ENCODE peak calls at places on chromosomes 1 and 21, in six cellular contexts. A is hepatocyte; O is Karpas-422; G is CD8-positive, alpha-beta T cell; B is right atrium auricular region; W is prostate gland. H is an unnamed sample.

GRCh38 chr21:14215971-14216621 is at the start of gene RBM11:
- DNase-seq in O (peak; percentile 45), G (peak; percentile 86), W (peak; percentile 72), A (peak; percentile 95), B (peak; percentile 67), H (peak; percentile 77)

GRCh38 chr1:156773607-156774006 is 6.3 kb downstream of the PRCC start:
- DNase-seq in O (no peak), B (no peak), G (no peak), W (no peak), A (no peak), H (no peak)

GRCh38 chr1:1170215-1170890 is 3.3 kb upstream of the TTLL10 start:
- DNase-seq in A (no peak), B (no peak), W (no peak), G (no peak), O (no peak), H (no peak)

GRCh38 chr1:151255381-151255780 is 847 bp downstream of the PSMD4 start:
- DNase-seq in B (no peak), A (no peak), G (no peak), W (no peak), O (peak; percentile 73), H (no peak)

GRCh38 chr1:16224472-16224871 is 12.0 kb upstream of the ARHGEF19 start:
- DNase-seq in W (no peak), O (no peak), B (no peak), A (no peak), G (no peak), H (no peak)

GRCh38 chr1:15153842-15154479 is 414 bp downstream of the TMEM51 start:
- DNase-seq in B (no peak), G (no peak), A (peak; percentile 88), W (peak; percentile 39), O (no peak), H (peak; percentile 80)

GRCh38 chr1:192445849-192446489 is 129.2 kb downstream of the RGS21 start:
- DNase-seq in B (no peak), O (peak; percentile 84), W (peak; percentile 27), A (peak; percentile 66), G (peak; percentile 54), H (peak; percentile 39)

GRCh38 chr1:201126832-201127754 is at the start of gene ASCL5:
- DNase-seq in G (no peak), O (no peak), A (peak; percentile 56), B (no peak), W (no peak), H (no peak)

GRCh38 chr1:165441166-165441955 is 3.6 kb downstream of the RXRG start:
- DNase-seq in G (no peak), A (no peak), O (no peak), W (no peak), B (no peak), H (no peak)

GRCh38 chr1:89274431-89274857 is 1.8 kb upstream of the GBP5 start:
- DNase-seq in A (no peak), O (no peak), G (no peak), B (no peak), W (peak; percentile 33), H (no peak)

GRCh38 chr1:168135982-168136708 is 585 bp downstream of the GPR161 start:
- DNase-seq in W (no peak), G (no peak), B (no peak), A (peak; percentile 69), O (no peak), H (peak; percentile 6)

GRCh38 chr1:16410803-16411202 is 26.4 kb downstream of the SPATA21 start:
- DNase-seq in W (no peak), O (no peak), A (no peak), G (no peak), B (no peak), H (no peak)

GRCh38 chr1:106879538-106879937 is 176.9 kb upstream of the PRMT6 start:
- DNase-seq in B (no peak), G (no peak), O (no peak), W (peak; percentile 10), A (peak; percentile 6), H (no peak)

GRCh38 chr1:29706936-29707335 is 470.6 kb downstream of the PTPRU start:
- DNase-seq in W (no peak), A (peak; percentile 72), G (no peak), B (no peak), O (peak; percentile 77), H (peak; percentile 75)

GRCh38 chr1:223670458-223671159 is 5.1 kb upstream of the CAPN8 start:
- DNase-seq in O (peak; percentile 67), W (no peak), A (peak; percentile 44), B (no peak), G (no peak), H (peak; percentile 15)

GRCh38 chr1:98874828-98875227 is 129.8 kb downstream of the PLPPR5 start:
- DNase-seq in O (no peak), W (no peak), G (no peak), B (no peak), A (no peak), H (no peak)

GRCh38 chr1:14757260-14757625 is 158.8 kb downstream of the KAZN start:
- DNase-seq in W (no peak), A (no peak), G (no peak), B (no peak), O (no peak), H (no peak)

GRCh38 chr1:17061486-17062271 is 7.8 kb upstream of the SDHB start:
- DNase-seq in W (no peak), G (no peak), A (no peak), O (no peak), B (no peak), H (no peak)

GRCh38 chr21:27129694-27130093 is 162.8 kb upstream of the ADAMTS5 start:
- DNase-seq in G (no peak), W (no peak), A (no peak), B (no peak), O (no peak), H (no peak)

GRCh38 chr1:114510235-114511047 is 562 bp downstream of the TRIM33 start:
- DNase-seq in B (no peak), A (peak; percentile 66), W (peak; percentile 28), G (peak; percentile 72), O (peak; percentile 72), H (no peak)

GRCh38 chr1:115351143-115351542 is 13.1 kb upstream of the NGF start:
- DNase-seq in A (no peak), B (no peak), W (no peak), G (no peak), O (no peak), H (no peak)

GRCh38 chr1:81554108-81554507 is 246.6 kb upstream of the ADGRL2 start:
- DNase-seq in B (no peak), W (no peak), A (no peak), G (no peak), O (no peak), H (no peak)

GRCh38 chr1:107640207-107640606 is 324.8 kb downstream of the VAV3 start:
- DNase-seq in O (no peak), W (no peak), A (no peak), G (no peak), B (no peak), H (no peak)

DNA sequence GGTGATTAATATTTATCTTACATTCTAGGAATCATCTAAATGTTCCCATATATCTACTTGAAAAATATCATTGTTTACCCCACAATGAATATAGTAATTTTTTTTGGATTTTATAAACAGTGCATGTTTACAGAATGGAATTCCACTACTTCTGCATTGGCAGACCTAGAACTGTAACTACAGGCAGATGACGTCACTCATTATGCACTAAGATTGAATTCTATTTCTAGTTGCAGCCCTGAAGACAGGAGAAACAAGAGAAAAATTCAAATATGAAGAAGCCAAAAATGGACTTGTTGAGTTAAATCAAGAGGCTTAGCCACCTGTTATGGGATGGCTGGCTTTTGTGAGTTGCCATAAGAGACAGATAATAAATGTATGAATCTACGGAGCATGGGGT is 364.7 kb downstream of the PCP4 start:
- DNase-seq in W (no peak), O (no peak), G (no peak), A (no peak), B (no peak), H (no peak)
- H3K9me3 ChIP-seq in W (no peaks in the 10 kb centered on the region), O (peaks cover 19% of the 10 kb centered on the region), G (no peaks in the 10 kb centered on the region), A (no peaks in the 10 kb centered on the region), B (no peaks in the 10 kb centered on the region), H (no peaks in the 10 kb centered on the region)

DNA sequence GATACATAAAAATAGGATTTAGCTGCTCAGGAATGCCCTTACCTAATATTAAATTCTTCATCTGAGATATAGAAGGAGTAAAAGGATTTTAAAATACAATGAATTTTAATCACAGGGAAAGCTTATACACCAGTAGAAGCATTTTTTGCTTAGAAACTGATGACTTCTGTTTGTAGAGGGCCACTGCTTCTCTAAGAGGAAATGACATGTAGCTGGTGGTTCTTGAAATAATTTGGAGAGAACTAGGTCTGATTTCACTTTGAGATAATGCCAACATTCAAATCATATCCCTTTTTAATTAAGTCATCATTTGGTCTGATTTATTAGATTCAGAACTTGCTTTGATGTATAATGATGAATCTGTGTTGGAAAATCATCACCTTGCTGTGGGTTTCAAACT is 166.6 kb upstream of the SGIP1 start:
- DNase-seq in G (no peak), O (peak; percentile 59), A (no peak), W (no peak), B (no peak), H (no peak)
- H3K36me3 ChIP-seq in G (peaks cover 75% of the 10 kb centered on the region), O (peaks cover 17% of the 10 kb centered on the region), A (no peaks in the 10 kb centered on the region), W (peaks cover 5% of the 10 kb centered on the region), B (peaks cover 85% of the 10 kb centered on the region), H (no peaks in the 10 kb centered on the region)

DNA sequence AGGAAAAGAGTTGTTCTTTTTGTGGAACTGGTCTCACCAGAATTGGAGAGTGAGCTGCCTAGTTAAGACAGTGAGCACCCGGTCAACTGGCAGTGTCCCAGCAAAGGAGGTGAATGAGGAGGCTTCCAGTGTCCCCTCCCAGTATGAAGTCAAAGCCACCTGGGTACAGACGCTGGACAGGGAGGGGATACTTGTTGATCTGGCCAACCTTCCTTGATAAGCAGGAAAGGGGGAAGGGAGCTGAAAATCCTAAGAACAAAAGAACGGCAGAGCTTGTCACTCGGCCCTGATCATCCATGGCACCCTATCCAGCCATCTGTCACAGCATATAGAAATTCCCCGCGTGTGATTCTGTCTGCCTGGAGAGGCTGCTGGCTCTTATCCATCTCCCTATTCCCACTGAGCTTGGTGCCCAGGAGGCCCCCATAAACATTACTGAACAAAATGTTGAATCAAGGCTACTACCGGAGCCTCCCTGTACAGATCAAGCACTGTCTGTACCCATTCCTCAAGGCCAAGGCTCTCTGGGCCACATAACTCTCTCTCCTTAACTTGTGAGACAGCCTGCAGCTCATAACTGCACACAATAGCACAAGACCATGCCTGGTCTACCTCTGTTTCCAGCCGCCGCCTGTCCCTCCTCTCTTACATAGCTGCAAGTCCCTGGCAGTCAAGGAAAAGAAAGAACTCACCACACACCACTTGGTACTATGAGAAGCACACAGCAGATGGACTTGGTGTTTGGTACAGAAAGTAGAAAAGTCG is 91.3 kb downstream of the SSBP3 start:
- DNase-seq in G (no peak), O (no peak), W (peak; percentile 81), B (no peak), A (no peak), H (no peak)
- H3K4me1 ChIP-seq in G (peaks cover 50% of the 10 kb centered on the region), O (no peaks in the 10 kb centered on the region), W (peaks cover 30% of the 10 kb centered on the region), B (no peaks in the 10 kb centered on the region), A (peaks cover 37% of the 10 kb centered on the region), H (no peaks in the 10 kb centered on the region)

GRCh38 chr1:230323686-230324085 is 102.4 kb downstream of the PGBD5 start:
- DNase-seq in O (no peak), W (no peak), A (no peak), B (no peak), G (no peak), H (no peak)

GRCh38 chr1:230326971-230327891 is 98.9 kb downstream of the PGBD5 start:
- DNase-seq in G (no peak), B (no peak), W (no peak), A (no peak), O (no peak), H (no peak)

GRCh38 chr1:230328342-230329015 is 97.7 kb downstream of the PGBD5 start:
- DNase-seq in W (no peak), G (no peak), B (no peak), A (no peak), O (no peak), H (no peak)

GRCh38 chr1:230330157-230330556 is 96.0 kb downstream of the PGBD5 start:
- DNase-seq in B (no peak), O (no peak), W (no peak), G (no peak), A (no peak), H (no peak)

GRCh38 chr1:230327892-230328284 is 98.2 kb downstream of the PGBD5 start:
- DNase-seq in G (no peak), A (no peak), O (no peak), W (no peak), B (no peak), H (no peak)
- H3K9me3 ChIP-seq in G (no peaks in the 10 kb centered on the region), A (no peaks in the 10 kb centered on the region), O (no peaks in the 10 kb centered on the region), W (no peaks in the 10 kb centered on the region), B (no peaks in the 10 kb centered on the region), H (no peaks in the 10 kb centered on the region)